ENCODE peak calls at places on chromosomes 7 and 10, in four cellular contexts. E is endothelial cell; G is activated CD8-positive, alpha-beta memory T cell treated with anti-CD3 and anti-CD28 coated beads for 24 hours; L is fibroblast of mammary gland. W is an unnamed sample.

GRCh38 chr10:111231779-111232178 is 154.9 kb downstream of the ADRA2A start:
- DNase-seq in L (no peak), G (no peak), E (no peak), W (no peak)

GRCh38 chr10:125190961-125191360 is 30.6 kb upstream of the CTBP2 start:
- DNase-seq in L (no peak), G (no peak), E (no peak), W (no peak)

GRCh38 chr7:32948202-32948601 is 9.0 kb upstream of the FKBP9 start:
- DNase-seq in G (no peak), E (no peak), L (no peak), W (no peak)

GRCh38 chr7:47317537-47317936 is 264.4 kb downstream of the TNS3 start:
- DNase-seq in E (no peak), L (no peak), G (no peak), W (no peak)

GRCh38 chr10:124701881-124702656 is 42.1 kb downstream of the FAM53B start:
- DNase-seq in E (no peak), G (no peak), L (peak), W (no peak)

GRCh38 chr10:87878664-87879459 is 15.4 kb downstream of the PTEN start:
- DNase-seq in E (no peak), G (no peak), L (no peak), W (no peak)

GRCh38 chr7:128812514-128813168 is 17.6 kb upstream of the FLNC start:
- DNase-seq in L (no peak), G (no peak), E (no peak), W (no peak)

GRCh38 chr7:30329706-30330105 is 45.3 kb downstream of the ZNRF2 start:
- DNase-seq in L (no peak), G (no peak), E (no peak), W (no peak)

GRCh38 chr7:135095450-135095849 is 52.4 kb upstream of the TMEM140 start:
- DNase-seq in G (no peak), L (no peak), E (no peak), W (no peak)

GRCh38 chr7:113793171-113793570 is 125.6 kb downstream of the PPP1R3A start:
- DNase-seq in G (no peak), L (no peak), E (no peak), W (no peak)

GRCh38 chr7:1046722-1047679 is 2.7 kb downstream of the GPR146 start:
- DNase-seq in E (no peak), G (no peak), L (no peak), W (no peak)

GRCh38 chr10:117492504-117492903 is 50.0 kb upstream of the EMX2 start:
- DNase-seq in L (no peak), G (no peak), E (no peak), W (no peak)

GRCh38 chr7:111098011-111098925 is 7.3 kb downstream of the LRRN3 start:
- DNase-seq in G (no peak), L (peak), E (peak), W (peak)

GRCh38 chr7:122315507-122316466 is 11.2 kb upstream of the FEZF1 start:
- DNase-seq in L (no peak), E (no peak), G (no peak), W (no peak)

GRCh38 chr10:131576341-131577177 is 265.0 kb upstream of the TCERG1L start:
- DNase-seq in E (no peak), L (no peak), G (peak), W (no peak)

GRCh38 chr10:13908475-13908874 is 321.7 kb downstream of the PRPF18 start:
- DNase-seq in E (no peak), L (no peak), G (no peak), W (no peak)

GRCh38 chr10:100612601-100613595 is 77.2 kb downstream of the HIF1AN start:
- DNase-seq in E (no peak), L (no peak), G (peak), W (no peak)

GRCh38 chr10:132784582-132785432 is 1.1 kb downstream of the NKX6-2 start:
- DNase-seq in G (no peak), E (peak), L (peak), W (no peak)

GRCh38 chr10:30784896-30785605 is 155.5 kb upstream of the LYZL2 start:
- DNase-seq in L (peak), G (peak), E (peak), W (peak)

GRCh38 chr7:50333266-50333665 is 28.8 kb downstream of the IKZF1 start:
- DNase-seq in E (no peak), L (no peak), G (no peak), W (no peak)